ENCODE peak calls at places on chromosomes 2 and 18, in seven cellular contexts. D is Panc1, R is progenitor cell of endocrine pancreas, T is endothelial cell, A is A549, X is OCI-LY7, Q is adrenal gland. C is an unnamed sample.

GRCh38 chr2:231716641-231717280 is 8.4 kb downstream of the PTMA start:
- DNase-seq in R (no peak), X (peak; percentile 20), T (no peak), D (no peak), A (no peak), Q (no peak), C (no peak)

GRCh38 chr2:119264781-119265692 is 41.4 kb downstream of the STEAP3 start:
- DNase-seq in D (peak; percentile 28), R (peak; percentile 43), X (peak; percentile 61), A (peak; percentile 60), Q (no peak), T (peak; percentile 65), C (peak; percentile 67)

GRCh38 chr2:190179754-190180312 is 117.3 kb upstream of the MSTN start:
- DNase-seq in D (no peak), R (no peak), X (no peak), A (no peak), Q (no peak), T (no peak), C (no peak)

GRCh38 chr2:60163691-60164090 is 389.8 kb downstream of the BCL11A start:
- DNase-seq in R (no peak), X (no peak), D (no peak), Q (no peak), A (no peak), T (no peak), C (no peak)

GRCh38 chr18:43271593-43272432 is 5.5 kb downstream of the SYT4 start:
- DNase-seq in X (peak; percentile 16), D (peak; percentile 32), R (no peak), Q (no peak), T (peak; percentile 58), A (no peak), C (peak; percentile 46)

GRCh38 chr2:25237764-25238163 is 69.4 kb upstream of the POMC start:
- DNase-seq in D (no peak), A (no peak), Q (no peak), T (no peak), X (no peak), R (no peak), C (no peak)

GRCh38 chr2:132424526-132425121 is 8.0 kb downstream of the GPR39 start:
- DNase-seq in R (no peak), Q (no peak), T (no peak), A (no peak), X (no peak), D (no peak), C (no peak)

GRCh38 chr2:199806179-199806578 is 44.8 kb downstream of the FTCDNL1 start:
- DNase-seq in D (no peak), A (no peak), Q (no peak), R (no peak), T (no peak), X (no peak), C (no peak)

GRCh38 chr2:29272311-29272710 is 157.1 kb downstream of the CLIP4 start:
- DNase-seq in A (no peak), R (no peak), Q (no peak), X (no peak), D (no peak), T (no peak), C (no peak)

GRCh38 chr2:16128746-16129610 is 188.6 kb downstream of the MYCN start:
- DNase-seq in A (no peak), T (no peak), R (no peak), Q (no peak), X (no peak), D (no peak), C (no peak)

GRCh38 chr2:150391779-150392178 is 95.7 kb downstream of the RND3 start:
- DNase-seq in X (no peak), T (no peak), Q (no peak), A (no peak), D (no peak), R (no peak), C (no peak)

GRCh38 chr18:31056296-31056695 is 13.8 kb upstream of the DSC3 start:
- DNase-seq in R (no peak), T (no peak), A (no peak), D (no peak), X (no peak), Q (no peak), C (no peak)

GRCh38 chr2:200352631-200353030 is 46.1 kb downstream of the SPATS2L start:
- DNase-seq in A (no peak), R (no peak), T (no peak), D (no peak), X (no peak), Q (no peak), C (peak; percentile 64)

GRCh38 chr2:84815146-84815545 is 65.7 kb downstream of the TRABD2A start:
- DNase-seq in R (no peak), D (no peak), X (no peak), A (no peak), T (no peak), Q (no peak), C (no peak)

GRCh38 chr2:6184532-6185302 is 492.5 kb downstream of the SOX11 start:
- DNase-seq in A (no peak), R (peak; percentile 14), D (no peak), Q (no peak), T (no peak), X (no peak), C (no peak)

GRCh38 chr2:197079832-197080555 is 153.5 kb upstream of the PGAP1 start:
- DNase-seq in D (no peak), X (no peak), Q (no peak), R (no peak), A (no peak), T (no peak), C (no peak)

GRCh38 chr2:61272421-61273070 is 110.6 kb downstream of the C2orf74 start:
- DNase-seq in A (no peak), Q (no peak), T (no peak), R (no peak), X (no peak), D (no peak), C (no peak)

GRCh38 chr2:220670461-220670979 is 901.6 kb downstream of the EPHA4 start:
- DNase-seq in T (no peak), Q (no peak), D (no peak), A (no peak), X (no peak), R (no peak), C (no peak)

GRCh38 chr2:45190481-45190880 is 181.2 kb upstream of the SIX2 start:
- DNase-seq in Q (no peak), X (no peak), A (no peak), R (no peak), D (no peak), T (no peak), C (no peak)

GRCh38 chr2:121360566-121361300 is 75.7 kb upstream of the TFCP2L1 start:
- DNase-seq in X (no peak), D (peak; percentile 65), Q (peak; percentile 73), T (no peak), A (peak; percentile 21), R (no peak), C (peak; percentile 49)

GRCh38 chr2:99960724-99961566 is 181.4 kb downstream of the AFF3 start:
- DNase-seq in R (no peak), D (no peak), Q (peak; percentile 61), T (no peak), A (no peak), X (no peak), C (no peak)

GRCh38 chr2:215530191-215530968 is 94.5 kb upstream of the FN1 start:
- DNase-seq in A (no peak), T (no peak), D (no peak), R (no peak), Q (no peak), X (no peak), C (no peak)

GRCh38 chr2:205270689-205271088 is 411.6 kb upstream of the NRP2 start:
- DNase-seq in R (no peak), D (no peak), T (peak; percentile 37), X (no peak), Q (no peak), A (no peak), C (peak; percentile 50)

GRCh38 chr2:232587527-232587926 is 37.0 kb downstream of the EIF4E2 start:
- DNase-seq in D (no peak), R (no peak), X (no peak), Q (no peak), T (no peak), A (no peak), C (no peak)

GRCh38 chr2:26043109-26043508 is 9.2 kb downstream of the RAB10 start:
- DNase-seq in Q (no peak), R (no peak), A (no peak), T (no peak), D (no peak), X (no peak), C (no peak)

GRCh38 chr2:70615222-70615621 is 61.6 kb upstream of the TGFA start:
- DNase-seq in X (no peak), D (no peak), A (no peak), R (no peak), T (no peak), Q (no peak), C (no peak)
- TF ChIP-seq CTCF in X (no peak), D (peak; percentile 10), A (peak; percentile 7), R (no peak), T (no peak), Q (no peak), C (no peak)

GRCh38 chr2:125942585-125943424 is 713.2 kb upstream of the GYPC start:
- DNase-seq in A (no peak), X (no peak), R (no peak), D (no peak), T (no peak), Q (no peak), C (no peak)
- TF ChIP-seq CTCF in A (no peak), X (no peak), R (no peak), D (no peak), T (no peak), Q (no peak), C (no peak)

DNA sequence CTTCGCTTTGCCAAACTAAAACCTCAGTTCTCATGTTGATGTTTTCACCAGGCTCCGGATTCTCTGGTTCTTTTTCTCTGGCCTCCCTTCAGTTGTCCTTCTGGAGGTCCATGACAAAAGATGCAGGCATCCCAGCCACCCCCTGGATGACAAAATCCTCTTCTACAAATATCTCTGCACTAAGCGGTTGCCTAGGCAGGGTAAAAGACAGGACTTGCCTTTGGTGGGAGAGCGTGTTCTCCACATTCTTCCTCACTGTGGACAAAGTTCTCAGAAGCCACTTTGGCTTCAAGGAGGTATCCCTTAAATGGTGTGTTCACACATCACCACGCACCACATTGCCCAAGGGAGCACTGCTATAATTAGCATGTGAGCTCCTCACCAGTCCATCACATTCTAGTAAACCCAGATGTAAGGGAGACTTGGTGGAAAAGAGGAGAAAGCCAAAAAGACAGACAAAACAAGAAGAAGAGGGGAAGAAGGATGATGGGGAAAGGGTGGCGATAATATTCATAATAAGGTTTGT is 23.6 kb upstream of the MRPL33 start:
- DNase-seq in X (no peak), T (no peak), A (no peak), R (no peak), D (no peak), Q (no peak), C (no peak)
- TF ChIP-seq CTCF in X (no peak), T (no peak), A (no peak), R (no peak), D (no peak), Q (no peak), C (no peak)

GRCh38 chr2:163314712-163315111 is 421.1 kb downstream of the FIGN start:
- DNase-seq in X (no peak), D (no peak), T (no peak), R (no peak), A (no peak), Q (no peak), C (no peak)

DNA sequence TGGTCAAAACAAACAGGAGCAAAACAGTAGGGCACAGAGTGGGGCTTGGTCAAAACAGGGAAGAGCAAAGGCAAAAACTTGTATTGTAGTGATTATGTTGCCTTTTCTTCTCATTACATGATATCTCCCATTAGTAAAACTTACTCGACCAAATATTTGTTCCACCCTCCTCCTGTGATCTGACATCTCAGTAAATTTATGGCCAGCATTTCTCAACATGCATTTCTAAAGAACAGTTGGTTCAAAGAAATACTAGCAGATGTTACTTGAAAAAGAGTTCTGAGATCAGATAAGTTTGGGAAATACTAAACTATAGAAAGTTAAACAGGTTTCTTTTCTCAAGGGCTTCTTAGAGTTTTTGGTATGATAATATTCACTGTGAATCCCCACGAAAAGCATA is 423.1 kb downstream of the FIGN start:
- DNase-seq in A (no peak), Q (no peak), D (no peak), X (no peak), R (no peak), T (no peak), C (no peak)
- TF ChIP-seq CTCF in A (no peak), Q (no peak), D (no peak), X (no peak), R (no peak), T (no peak), C (no peak)

C was measured in Calu3.